ENCODE peak calls at places on chromosomes 3 and 15, in nine cellular contexts. One of them, this sample, is unnamed.

GRCh38 chr3:54951405-54951804 is 23.5 kb upstream of the LRTM1 start:
- DNase-seq in A549: peak
- DNase-seq in sigmoid colon: peak
- DNase-seq in GM12878: no peak
- DNase-seq in NB4: peak
- DNase-seq in ovary: peak
- DNase-seq in stomach: peak
- DNase-seq in spleen: no peak
- DNase-seq in testis: peak
- DNase-seq in this sample: no peak

GRCh38 chr3:43790476-43790875 is 99.7 kb downstream of the ABHD5 start:
- DNase-seq in A549: no peak
- DNase-seq in sigmoid colon: no peak
- DNase-seq in GM12878: no peak
- DNase-seq in NB4: no peak
- DNase-seq in ovary: no peak
- DNase-seq in stomach: no peak
- DNase-seq in spleen: no peak
- DNase-seq in testis: no peak
- DNase-seq in this sample: no peak

GRCh38 chr3:141279074-141279945 is 47.7 kb downstream of the PXYLP1 start:
- DNase-seq in A549: peak
- DNase-seq in sigmoid colon: no peak
- DNase-seq in GM12878: no peak
- DNase-seq in NB4: peak
- DNase-seq in ovary: no peak
- DNase-seq in stomach: no peak
- DNase-seq in spleen: no peak
- DNase-seq in testis: no peak
- DNase-seq in this sample: peak

GRCh38 chr3:13308406-13308805 is 111.7 kb downstream of the NUP210 start:
- DNase-seq in A549: peak
- DNase-seq in sigmoid colon: no peak
- DNase-seq in GM12878: no peak
- DNase-seq in NB4: peak
- DNase-seq in ovary: no peak
- DNase-seq in stomach: peak
- DNase-seq in spleen: peak
- DNase-seq in testis: peak
- DNase-seq in this sample: peak

GRCh38 chr15:50890751-50891150 is 17.7 kb upstream of the AP4E1 start:
- DNase-seq in A549: peak
- DNase-seq in sigmoid colon: no peak
- DNase-seq in GM12878: no peak
- DNase-seq in NB4: no peak
- DNase-seq in ovary: no peak
- DNase-seq in stomach: no peak
- DNase-seq in spleen: no peak
- DNase-seq in testis: no peak
- DNase-seq in this sample: no peak

GRCh38 chr15:74451322-74451721 is 9.6 kb downstream of the UBL7 start:
- DNase-seq in A549: no peak
- DNase-seq in sigmoid colon: no peak
- DNase-seq in GM12878: no peak
- DNase-seq in NB4: no peak
- DNase-seq in ovary: no peak
- DNase-seq in stomach: no peak
- DNase-seq in spleen: no peak
- DNase-seq in testis: no peak
- DNase-seq in this sample: no peak

GRCh38 chr15:81820236-81820635 is 225.6 kb downstream of the MEX3B start:
- DNase-seq in A549: no peak
- DNase-seq in sigmoid colon: no peak
- DNase-seq in GM12878: no peak
- DNase-seq in NB4: no peak
- DNase-seq in ovary: no peak
- DNase-seq in stomach: no peak
- DNase-seq in spleen: no peak
- DNase-seq in testis: no peak
- DNase-seq in this sample: no peak

GRCh38 chr3:105824129-105824528 is 44.7 kb downstream of the CBLB start:
- DNase-seq in A549: no peak
- DNase-seq in sigmoid colon: no peak
- DNase-seq in GM12878: no peak
- DNase-seq in NB4: no peak
- DNase-seq in ovary: no peak
- DNase-seq in stomach: no peak
- DNase-seq in spleen: no peak
- DNase-seq in testis: no peak
- DNase-seq in this sample: peak

DNA sequence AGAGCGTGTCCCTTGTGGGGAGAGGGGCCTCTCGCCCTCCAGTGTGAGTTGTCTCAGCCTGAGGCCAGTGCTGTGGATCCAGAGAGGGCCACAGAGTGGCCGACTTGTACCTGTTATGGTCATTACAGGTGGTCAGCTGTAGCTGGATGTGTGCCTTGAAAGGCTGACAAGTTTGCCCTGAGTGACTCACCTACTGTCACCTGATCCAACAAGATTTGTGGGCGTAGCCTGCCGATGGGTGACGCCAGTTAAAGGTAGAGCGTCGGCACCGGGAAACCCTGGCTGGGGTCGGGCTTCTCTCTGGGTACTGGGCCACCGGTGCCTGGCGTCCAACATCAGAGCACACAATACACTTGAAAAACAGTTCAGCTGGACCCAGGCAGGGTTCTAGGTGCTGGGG is 2.8 kb upstream of the ISG20 start:
- DNase-seq in A549: peak
- DNase-seq in sigmoid colon: no peak
- DNase-seq in GM12878: no peak
- DNase-seq in NB4: no peak
- DNase-seq in ovary: no peak
- DNase-seq in stomach: peak
- DNase-seq in spleen: peak
- DNase-seq in testis: no peak
- DNase-seq in this sample: no peak
- TF ChIP-seq POLR2A in A549: no peak
- TF ChIP-seq POLR2A in sigmoid colon: no peak
- TF ChIP-seq POLR2A in GM12878: peak
- TF ChIP-seq POLR2A in NB4: no peak
- TF ChIP-seq POLR2A in ovary: no peak
- TF ChIP-seq POLR2A in stomach: no peak
- TF ChIP-seq POLR2A in spleen: no peak
- TF ChIP-seq POLR2A in testis: no peak
- TF ChIP-seq POLR2A in this sample: no peak

GRCh38 chr3:187022403-187023029 is 92.2 kb downstream of the ST6GAL1 start:
- DNase-seq in A549: no peak
- DNase-seq in sigmoid colon: no peak
- DNase-seq in GM12878: no peak
- DNase-seq in NB4: no peak
- DNase-seq in ovary: no peak
- DNase-seq in stomach: no peak
- DNase-seq in spleen: no peak
- DNase-seq in testis: no peak
- DNase-seq in this sample: peak

GRCh38 chr3:187019542-187020072 is 89.3 kb downstream of the ST6GAL1 start:
- DNase-seq in A549: no peak
- DNase-seq in sigmoid colon: no peak
- DNase-seq in GM12878: no peak
- DNase-seq in NB4: no peak
- DNase-seq in ovary: no peak
- DNase-seq in stomach: no peak
- DNase-seq in spleen: no peak
- DNase-seq in testis: no peak
- DNase-seq in this sample: peak

GRCh38 chr3:187024561-187025226 is 94.4 kb downstream of the ST6GAL1 start:
- DNase-seq in A549: no peak
- DNase-seq in sigmoid colon: no peak
- DNase-seq in GM12878: no peak
- DNase-seq in NB4: no peak
- DNase-seq in ovary: no peak
- DNase-seq in stomach: no peak
- DNase-seq in spleen: no peak
- DNase-seq in testis: no peak
- DNase-seq in this sample: no peak

GRCh38 chr3:187020376-187020775 is 90.0 kb downstream of the ST6GAL1 start:
- DNase-seq in A549: no peak
- DNase-seq in sigmoid colon: no peak
- DNase-seq in GM12878: no peak
- DNase-seq in NB4: no peak
- DNase-seq in ovary: no peak
- DNase-seq in stomach: no peak
- DNase-seq in spleen: no peak
- DNase-seq in testis: no peak
- DNase-seq in this sample: no peak

DNA sequence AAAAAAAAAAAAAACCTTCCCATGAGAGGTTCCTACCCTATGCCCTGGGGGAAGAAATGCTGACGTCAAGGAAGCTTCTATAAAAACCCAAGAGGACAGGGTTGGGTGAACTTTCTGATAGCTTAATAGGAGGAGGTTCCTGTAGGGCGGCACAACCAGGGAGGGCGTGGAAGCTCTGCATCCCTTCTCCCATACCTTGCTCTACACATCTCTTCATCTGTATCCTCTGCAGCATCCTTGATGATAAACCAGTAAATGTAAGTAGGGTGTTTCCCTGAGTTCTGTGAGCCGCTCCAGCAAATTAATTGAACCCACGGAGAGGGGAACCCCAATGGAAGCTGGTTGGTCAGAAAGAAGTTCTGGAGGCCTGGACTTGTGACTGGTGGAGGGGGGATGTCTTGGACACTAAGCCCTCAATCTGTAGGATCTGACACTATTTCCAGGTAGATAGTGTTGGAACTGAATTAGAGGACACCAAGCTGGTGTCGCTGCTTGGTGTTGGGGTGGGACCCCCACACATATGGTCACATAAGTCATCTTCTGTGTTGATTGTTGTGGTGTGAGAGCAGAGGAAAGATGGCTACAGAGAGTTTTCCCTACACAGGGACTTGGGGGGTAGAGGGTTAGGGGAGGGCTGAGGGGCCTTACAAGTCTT is 91.5 kb downstream of the ST6GAL1 start:
- DNase-seq in A549: peak
- DNase-seq in sigmoid colon: no peak
- DNase-seq in GM12878: peak
- DNase-seq in NB4: no peak
- DNase-seq in ovary: no peak
- DNase-seq in stomach: no peak
- DNase-seq in spleen: no peak
- DNase-seq in testis: no peak
- DNase-seq in this sample: peak
- TF ChIP-seq POLR2A in A549: no peak
- TF ChIP-seq POLR2A in sigmoid colon: no peak
- TF ChIP-seq POLR2A in GM12878: peak
- TF ChIP-seq POLR2A in NB4: no peak
- TF ChIP-seq POLR2A in ovary: no peak
- TF ChIP-seq POLR2A in stomach: no peak
- TF ChIP-seq POLR2A in spleen: peak
- TF ChIP-seq POLR2A in testis: no peak
- TF ChIP-seq POLR2A in this sample: no peak

GRCh38 chr3:128496019-128496601 is 3.1 kb upstream of the GATA2 start:
- DNase-seq in A549: no peak
- DNase-seq in sigmoid colon: peak
- DNase-seq in GM12878: no peak
- DNase-seq in NB4: no peak
- DNase-seq in ovary: no peak
- DNase-seq in stomach: no peak
- DNase-seq in spleen: peak
- DNase-seq in testis: peak
- DNase-seq in this sample: peak

GRCh38 chr3:128496602-128497304 is 3.8 kb upstream of the GATA2 start:
- DNase-seq in A549: no peak
- DNase-seq in sigmoid colon: peak
- DNase-seq in GM12878: no peak
- DNase-seq in NB4: no peak
- DNase-seq in ovary: no peak
- DNase-seq in stomach: no peak
- DNase-seq in spleen: peak
- DNase-seq in testis: peak
- DNase-seq in this sample: peak

GRCh38 chr3:128498901-128499530 is 6.0 kb upstream of the GATA2 start:
- DNase-seq in A549: no peak
- DNase-seq in sigmoid colon: peak
- DNase-seq in GM12878: no peak
- DNase-seq in NB4: no peak
- DNase-seq in ovary: no peak
- DNase-seq in stomach: no peak
- DNase-seq in spleen: peak
- DNase-seq in testis: peak
- DNase-seq in this sample: no peak

GRCh38 chr3:128498127-128498626 is 5.2 kb upstream of the GATA2 start:
- DNase-seq in A549: no peak
- DNase-seq in sigmoid colon: peak
- DNase-seq in GM12878: no peak
- DNase-seq in NB4: no peak
- DNase-seq in ovary: no peak
- DNase-seq in stomach: no peak
- DNase-seq in spleen: no peak
- DNase-seq in testis: peak
- DNase-seq in this sample: no peak

DNA sequence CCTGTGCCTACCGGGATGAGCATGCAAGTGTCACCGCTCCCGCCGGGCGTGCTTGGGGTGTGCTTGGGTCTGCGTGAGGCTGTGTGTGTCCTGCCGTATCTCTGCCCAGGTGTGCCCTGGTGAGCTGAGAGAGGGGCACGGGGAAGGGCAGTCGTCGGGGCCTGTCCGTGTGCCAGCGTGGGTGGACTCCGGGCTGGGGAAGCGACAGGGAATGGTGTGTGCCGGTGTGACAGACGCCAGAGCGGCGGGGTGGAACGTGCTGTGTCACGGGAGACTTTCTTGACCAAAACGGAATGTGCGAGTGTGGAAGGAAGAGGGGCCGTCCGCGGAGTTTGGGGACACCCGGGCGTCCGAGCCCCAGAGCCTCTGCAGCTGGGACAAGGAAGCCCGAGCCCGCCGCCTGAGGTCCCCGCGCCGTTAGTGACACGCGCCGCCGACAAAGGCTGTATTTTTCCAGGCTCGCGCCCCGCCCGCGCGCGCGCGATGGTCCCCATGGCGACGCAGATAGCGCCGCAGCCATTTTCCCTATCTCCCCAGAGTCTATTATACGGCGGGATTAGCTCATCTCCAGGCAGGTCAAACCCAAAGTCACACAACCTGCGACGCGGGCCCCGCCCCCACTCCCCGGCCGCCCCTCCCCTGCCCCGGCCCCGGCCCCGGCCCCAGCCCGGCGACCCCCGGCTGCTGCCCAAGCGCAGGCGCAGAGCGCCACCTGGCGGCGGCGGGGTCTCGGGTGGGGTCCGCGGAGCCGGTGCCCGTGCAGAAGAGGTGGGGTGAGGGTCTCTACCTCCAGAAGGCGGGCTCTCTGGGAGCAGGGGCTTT is 4.5 kb upstream of the GATA2 start:
- DNase-seq in A549: peak
- DNase-seq in sigmoid colon: peak
- DNase-seq in GM12878: no peak
- DNase-seq in NB4: peak
- DNase-seq in ovary: peak
- DNase-seq in stomach: peak
- DNase-seq in spleen: peak
- DNase-seq in testis: peak
- DNase-seq in this sample: peak
- TF ChIP-seq POLR2A in A549: no peak
- TF ChIP-seq POLR2A in sigmoid colon: no peak
- TF ChIP-seq POLR2A in GM12878: no peak
- TF ChIP-seq POLR2A in NB4: peak
- TF ChIP-seq POLR2A in ovary: no peak
- TF ChIP-seq POLR2A in stomach: no peak
- TF ChIP-seq POLR2A in spleen: no peak
- TF ChIP-seq POLR2A in testis: no peak
- TF ChIP-seq POLR2A in this sample: peak

GRCh38 chr15:90232196-90232595 is 1.5 kb downstream of the CIB1 start:
- DNase-seq in A549: no peak
- DNase-seq in sigmoid colon: no peak
- DNase-seq in GM12878: no peak
- DNase-seq in NB4: no peak
- DNase-seq in ovary: no peak
- DNase-seq in stomach: no peak
- DNase-seq in spleen: peak
- DNase-seq in testis: no peak
- DNase-seq in this sample: no peak

GRCh38 chr15:90232941-90233700 is 620 bp downstream of the CIB1 start:
- DNase-seq in A549: peak
- DNase-seq in sigmoid colon: peak
- DNase-seq in GM12878: no peak
- DNase-seq in NB4: peak
- DNase-seq in ovary: peak
- DNase-seq in stomach: peak
- DNase-seq in spleen: peak
- DNase-seq in testis: peak
- DNase-seq in this sample: peak

GRCh38 chr15:90234519-90234988 is 545 bp downstream of the GDPGP1 start:
- DNase-seq in A549: no peak
- DNase-seq in sigmoid colon: no peak
- DNase-seq in GM12878: no peak
- DNase-seq in NB4: no peak
- DNase-seq in ovary: no peak
- DNase-seq in stomach: no peak
- DNase-seq in spleen: no peak
- DNase-seq in testis: no peak
- DNase-seq in this sample: no peak

GRCh38 chr15:90231028-90232017 is 2.4 kb downstream of the CIB1 start:
- DNase-seq in A549: no peak
- DNase-seq in sigmoid colon: peak
- DNase-seq in GM12878: peak
- DNase-seq in NB4: no peak
- DNase-seq in ovary: no peak
- DNase-seq in stomach: peak
- DNase-seq in spleen: peak
- DNase-seq in testis: peak
- DNase-seq in this sample: no peak

GRCh38 chr15:90233701-90234518 is at the start of the genes CIB1 and GDPGP1:
- DNase-seq in A549: peak
- DNase-seq in sigmoid colon: peak
- DNase-seq in GM12878: peak
- DNase-seq in NB4: peak
- DNase-seq in ovary: peak
- DNase-seq in stomach: peak
- DNase-seq in spleen: peak
- DNase-seq in testis: peak
- DNase-seq in this sample: peak
- TF ChIP-seq POLR2A in A549: peak
- TF ChIP-seq POLR2A in sigmoid colon: peak
- TF ChIP-seq POLR2A in GM12878: peak
- TF ChIP-seq POLR2A in NB4: peak
- TF ChIP-seq POLR2A in ovary: peak
- TF ChIP-seq POLR2A in stomach: peak
- TF ChIP-seq POLR2A in spleen: peak
- TF ChIP-seq POLR2A in testis: no peak
- TF ChIP-seq POLR2A in this sample: peak